ENCODE peak calls at places on chromosome 4, in four cellular contexts. A, K, D and V are unnamed samples.

GRCh38 chr4:93659629-93660028 is 168.9 kb upstream of the ATOH1 start:
- DNase-seq in D (no peak), K (no peak), A (no peak), V (no peak)

GRCh38 chr4:26022346-26022891 is 108.4 kb downstream of the SMIM20 start:
- DNase-seq in K (no peak), A (no peak), D (peak), V (no peak)

GRCh38 chr4:104649631-104650030 is 154.9 kb upstream of the CXXC4 start:
- DNase-seq in A (no peak), D (no peak), K (no peak), V (no peak)

GRCh38 chr4:62131049-62131448 is 930.9 kb downstream of the ADGRL3 start:
- DNase-seq in D (no peak), A (no peak), K (no peak), V (no peak)

GRCh38 chr4:73080789-73081188 is 11.3 kb upstream of the COX18 start:
- DNase-seq in A (no peak), K (no peak), D (no peak), V (no peak)

GRCh38 chr4:71595576-71596108 is 188.2 kb downstream of the GC start:
- DNase-seq in D (no peak), A (no peak), K (no peak), V (no peak)

GRCh38 chr4:169791527-169792156 is 33.9 kb upstream of the HPF1 start:
- DNase-seq in A (peak), K (no peak), D (peak), V (peak)

GRCh38 chr4:8665406-8666360 is 73.1 kb downstream of the CPZ start:
- DNase-seq in K (no peak), D (no peak), A (no peak), V (no peak)

GRCh38 chr4:122195718-122196117 is 43.6 kb downstream of the BLTP1 start:
- DNase-seq in K (no peak), A (no peak), D (no peak), V (no peak)

GRCh38 chr4:155569960-155570515 is 96.6 kb upstream of the GUCY1A1 start:
- DNase-seq in K (no peak), D (no peak), A (no peak), V (no peak)

GRCh38 chr4:40573593-40574311 is 55.9 kb downstream of the RBM47 start:
- DNase-seq in K (peak), D (no peak), A (no peak), V (no peak)

GRCh38 chr4:141501931-141502330 is 134.5 kb upstream of the IL15 start:
- DNase-seq in A (no peak), D (no peak), K (no peak), V (no peak)

GRCh38 chr4:138938371-138938699 is 77.2 kb upstream of the NOCT start:
- DNase-seq in K (no peak), D (peak), A (no peak), V (peak)

GRCh38 chr4:159015862-159016261 is 87.0 kb upstream of the RAPGEF2 start:
- DNase-seq in D (no peak), A (peak), K (no peak), V (no peak)

GRCh38 chr4:128517096-128517738 is 229.6 kb upstream of the PGRMC2 start:
- DNase-seq in D (no peak), K (no peak), A (peak), V (no peak)

GRCh38 chr4:121822796-121823504 is 733 bp downstream of the CCNA2 start:
- DNase-seq in D (peak), A (peak), K (no peak), V (peak)

GRCh38 chr4:61211781-61212180 is 11.7 kb downstream of the ADGRL3 start:
- DNase-seq in K (no peak), D (no peak), A (no peak), V (no peak)

GRCh38 chr4:88341227-88342192 is 37.1 kb upstream of the HERC6 start:
- DNase-seq in K (no peak), A (no peak), D (peak), V (peak)

GRCh38 chr4:156388826-156389225 is 435.2 kb upstream of the CTSO start:
- DNase-seq in A (no peak), D (no peak), K (no peak), V (no peak)

GRCh38 chr4:113575391-113575790 is 186.1 kb downstream of the CAMK2D start:
- DNase-seq in D (no peak), K (no peak), A (no peak), V (no peak)

GRCh38 chr4:142121448-142121847 is 485.1 kb downstream of the IL15 start:
- DNase-seq in K (no peak), D (no peak), A (no peak), V (no peak)

GRCh38 chr4:181007751-181008150 is 1235.5 kb upstream of the TENM3 start:
- DNase-seq in A (no peak), K (no peak), D (no peak), V (no peak)

GRCh38 chr4:168796362-168797106 is 213.5 kb downstream of the CBR4 start:
- DNase-seq in D (peak), A (no peak), K (no peak), V (no peak)

GRCh38 chr4:156792462-156793085 is 179.0 kb downstream of the PDGFC start:
- DNase-seq in D (peak), K (no peak), A (no peak), V (no peak)

GRCh38 chr4:168028568-168028967 is 63.8 kb upstream of the ANXA10 start:
- DNase-seq in D (peak), K (no peak), A (no peak), V (peak)

GRCh38 chr4:3226944-3227343 is 22.0 kb upstream of the MSANTD1 start:
- DNase-seq in K (no peak), A (no peak), D (no peak), V (no peak)

GRCh38 chr4:186260504-186261448 is 5.2 kb upstream of the F11 start:
- DNase-seq in A (no peak), K (no peak), D (peak), V (no peak)

GRCh38 chr4:139767168-139767567 is 101.5 kb downstream of the MGST2 start:
- DNase-seq in D (no peak), K (no peak), A (no peak), V (no peak)

GRCh38 chr4:164779811-164780216 is 25.9 kb downstream of the SMIM31 start:
- DNase-seq in A (peak), K (peak), D (peak), V (peak)

GRCh38 chr4:48538358-48538757 is 48.3 kb downstream of the ZAR1 start:
- DNase-seq in K (no peak), D (no peak), A (no peak), V (no peak)

GRCh38 chr4:31237242-31237641 is 517.1 kb downstream of the PCDH7 start:
- DNase-seq in K (no peak), D (no peak), A (no peak), V (no peak)

GRCh38 chr4:53916431-53916889 is 147.9 kb downstream of the CHIC2 start:
- DNase-seq in A (no peak), D (no peak), K (no peak), V (no peak)

GRCh38 chr4:90121961-90122748 is 5.0 kb upstream of the CCSER1 start:
- DNase-seq in A (no peak), K (no peak), D (no peak), V (no peak)

GRCh38 chr4:19486400-19486799 is 765.3 kb upstream of the SLIT2 start:
- DNase-seq in A (no peak), D (no peak), K (no peak), V (peak)

GRCh38 chr4:10983274-10983673 is 298.7 kb upstream of the CLNK start:
- DNase-seq in K (no peak), A (no peak), D (no peak), V (no peak)
- TF ChIP-seq TARDBP in K (no peak), A (no peak), D (no peak), V (no peak)

GRCh38 chr4:56653461-56654237 is 27.4 kb downstream of the HOPX start:
- DNase-seq in K (no peak), D (no peak), A (no peak), V (no peak)

GRCh38 chr4:56656346-56656643 is 24.8 kb downstream of the HOPX start:
- DNase-seq in D (no peak), K (no peak), A (no peak), V (no peak)

GRCh38 chr4:56654238-56654632 is 26.9 kb downstream of the HOPX start:
- DNase-seq in A (no peak), K (no peak), D (no peak), V (no peak)

GRCh38 chr4:56655627-56656345 is 25.3 kb downstream of the HOPX start:
- DNase-seq in A (no peak), D (no peak), K (no peak), V (peak)

DNA sequence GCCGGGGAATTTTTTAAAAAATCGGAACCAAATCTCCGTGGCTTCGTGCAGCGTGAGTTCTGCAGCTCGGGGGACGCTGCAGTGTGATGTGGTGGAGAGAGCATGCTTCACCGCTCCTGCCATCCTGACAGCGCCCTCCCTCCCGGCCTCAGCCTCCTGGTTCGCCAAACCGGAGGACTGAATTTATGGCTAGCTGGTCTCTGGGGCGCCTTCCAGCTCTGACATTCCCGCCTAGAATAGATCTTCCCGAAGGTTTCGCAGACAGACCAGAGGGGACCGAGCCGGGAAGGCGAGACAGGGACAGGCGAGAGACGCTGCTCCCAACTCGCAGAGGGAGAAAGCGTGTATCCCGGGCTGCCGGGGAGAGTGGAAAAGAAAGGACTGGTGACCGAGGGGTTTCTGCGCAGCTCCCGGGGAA is 25.9 kb downstream of the HOPX start:
- DNase-seq in D (no peak), A (no peak), K (no peak), V (peak)
- TF ChIP-seq BHLHE40 in D (no peak), A (no peak), K (no peak), V (no peak)

GRCh38 chr4:65661469-65661868 is 8.8 kb downstream of the EPHA5 start:
- DNase-seq in D (no peak), K (no peak), A (no peak), V (no peak)
- TF ChIP-seq TARDBP in D (no peak), K (no peak), A (no peak), V (no peak)

DNA sequence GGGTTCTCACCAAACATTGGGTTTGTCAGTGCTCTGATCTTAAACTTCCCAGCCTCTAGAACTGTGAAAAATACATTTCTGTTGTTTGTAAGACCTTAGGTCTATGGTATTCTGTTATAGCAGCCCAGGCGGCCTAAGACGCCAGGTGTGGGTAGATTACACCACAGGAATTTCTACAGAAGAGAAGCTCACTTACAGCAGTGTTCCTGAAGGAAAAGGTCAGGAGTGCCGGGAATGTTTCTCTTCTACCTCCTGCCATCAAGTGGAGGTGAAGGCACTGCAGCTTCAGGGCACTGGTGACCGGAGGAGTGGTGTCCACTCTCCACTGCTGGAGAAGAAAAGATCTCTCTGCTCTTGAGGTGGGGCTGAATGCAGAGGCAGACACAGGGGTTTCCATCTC is 45.7 kb downstream of the FHDC1 start:
- DNase-seq in A (no peak), K (no peak), D (no peak), V (no peak)
- TF ChIP-seq BHLHE40 in A (no peak), K (no peak), D (no peak), V (no peak)

GRCh38 chr4:744212-744841 is 38.7 kb downstream of the PCGF3 start:
- DNase-seq in A (no peak), K (no peak), D (no peak), V (no peak)

GRCh38 chr4:742742-743311 is 37.2 kb downstream of the PCGF3 start:
- DNase-seq in K (no peak), D (peak), A (peak), V (peak)

GRCh38 chr4:742096-742741 is 36.6 kb downstream of the PCGF3 start:
- DNase-seq in K (no peak), D (no peak), A (no peak), V (no peak)

GRCh38 chr4:740656-741282 is 35.1 kb downstream of the PCGF3 start:
- DNase-seq in D (no peak), A (no peak), K (no peak), V (no peak)

GRCh38 chr4:743463-744211 is 38.0 kb downstream of the PCGF3 start:
- DNase-seq in A (no peak), D (no peak), K (no peak), V (no peak)
- TF ChIP-seq TARDBP in A (no peak), D (no peak), K (no peak), V (no peak)

DNA sequence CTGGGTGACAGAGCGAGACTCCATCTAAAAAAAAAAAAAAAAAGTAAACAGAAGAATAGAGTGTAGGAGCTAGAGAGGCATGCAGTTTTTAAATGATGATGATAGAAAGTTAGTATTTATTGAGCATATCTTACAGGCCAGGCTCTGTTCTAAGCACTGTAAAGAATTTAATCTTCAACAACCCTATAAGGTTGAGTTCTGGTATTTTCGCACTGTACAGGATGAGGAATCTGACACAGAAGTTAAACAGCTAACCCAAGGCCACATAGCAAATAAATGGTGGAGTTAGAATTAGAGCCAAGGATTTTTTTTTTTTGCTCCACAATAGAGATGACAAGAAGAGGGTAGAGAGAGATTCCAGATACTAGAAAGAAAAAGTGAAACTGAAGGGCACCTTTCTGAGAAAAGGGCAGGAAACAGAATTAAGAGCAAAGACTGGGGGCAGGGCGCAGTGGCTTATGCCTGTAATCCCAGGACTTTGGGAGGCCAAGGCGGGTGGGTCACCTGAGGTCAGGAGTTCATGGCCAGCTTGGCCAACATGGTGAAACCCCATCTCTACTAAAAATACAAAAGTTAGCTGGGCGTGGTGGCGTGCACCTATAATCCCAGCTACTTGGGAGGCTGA is 56.1 kb downstream of the KLHL5 start:
- DNase-seq in D (peak), K (no peak), A (no peak), V (no peak)
- TF ChIP-seq BHLHE40 in D (no peak), K (no peak), A (no peak), V (no peak)

DNA sequence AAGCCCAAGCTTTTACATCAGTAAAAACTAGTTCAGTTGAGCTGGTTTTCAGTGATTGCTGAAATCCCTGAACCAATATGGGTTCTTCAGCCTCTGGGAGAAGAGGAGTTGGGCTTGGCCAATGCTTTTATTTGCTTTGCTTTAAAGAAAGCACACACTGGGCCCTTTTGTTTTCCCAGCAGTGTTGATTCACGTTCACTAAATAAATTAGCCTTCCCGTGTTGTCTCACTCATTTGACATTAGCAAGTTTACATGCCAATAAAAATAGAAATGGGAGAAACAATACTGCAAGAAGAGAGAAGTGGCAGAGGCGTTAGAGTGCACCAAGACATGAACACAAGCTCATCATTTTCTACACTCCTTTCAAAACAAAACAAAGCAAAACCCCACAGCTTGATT is 136.2 kb downstream of the SHROOM3 start:
- DNase-seq in D (peak), A (no peak), K (no peak), V (no peak)
- TF ChIP-seq TARDBP in D (no peak), A (no peak), K (no peak), V (no peak)

GRCh38 chr4:10099521-10100325 is 16.9 kb downstream of the WDR1 start:
- DNase-seq in D (no peak), A (no peak), K (no peak), V (no peak)
- TF ChIP-seq BHLHE40 in D (no peak), A (no peak), K (no peak), V (no peak)

GRCh38 chr4:17494258-17494657 is 17.6 kb downstream of the QDPR start:
- DNase-seq in A (peak), K (no peak), D (no peak), V (no peak)
- TF ChIP-seq TARDBP in A (no peak), K (no peak), D (no peak), V (no peak)